ENCODE peak calls at places on chromosomes 1 and 21, in nine cellular contexts. One of them, this sample, is unnamed.

GRCh38 chr1:23899070-23899469 is 14.1 kb downstream of the CNR2 start:
- DNase-seq in GM12865: peak; percentile 71
- DNase-seq in endothelial cell: no peak
- DNase-seq in heart right ventricle: no peak
- DNase-seq in uterus: no peak
- DNase-seq in upper lobe of right lung: no peak
- DNase-seq in AG04450: no peak
- DNase-seq in right lobe of liver: no peak
- DNase-seq in thyroid gland: no peak
- DNase-seq in this sample: no peak

GRCh38 chr1:221392453-221392852 is 349.4 kb downstream of the DUSP10 start:
- DNase-seq in upper lobe of right lung: no peak
- DNase-seq in endothelial cell: no peak
- DNase-seq in right lobe of liver: no peak
- DNase-seq in heart right ventricle: no peak
- DNase-seq in AG04450: peak; percentile 58
- DNase-seq in GM12865: no peak
- DNase-seq in thyroid gland: peak; percentile 26
- DNase-seq in uterus: no peak
- DNase-seq in this sample: peak; percentile 23

GRCh38 chr1:232962761-232963357 is 12.4 kb downstream of the NTPCR start:
- DNase-seq in upper lobe of right lung: no peak
- DNase-seq in endothelial cell: no peak
- DNase-seq in right lobe of liver: no peak
- DNase-seq in thyroid gland: no peak
- DNase-seq in uterus: no peak
- DNase-seq in heart right ventricle: no peak
- DNase-seq in AG04450: no peak
- DNase-seq in GM12865: no peak
- DNase-seq in this sample: no peak

GRCh38 chr1:24155011-24155782 is 12.3 kb upstream of the IL22RA1 start:
- DNase-seq in AG04450: no peak
- DNase-seq in endothelial cell: peak; percentile 39
- DNase-seq in uterus: no peak
- DNase-seq in right lobe of liver: peak; percentile 66
- DNase-seq in thyroid gland: peak; percentile 92
- DNase-seq in upper lobe of right lung: no peak
- DNase-seq in heart right ventricle: no peak
- DNase-seq in GM12865: peak; percentile 64
- DNase-seq in this sample: peak; percentile 83

GRCh38 chr21:36700961-36701911 is 2.3 kb downstream of the SIM2 start:
- DNase-seq in thyroid gland: no peak
- DNase-seq in heart right ventricle: no peak
- DNase-seq in uterus: no peak
- DNase-seq in endothelial cell: peak; percentile 45
- DNase-seq in upper lobe of right lung: peak; percentile 61
- DNase-seq in AG04450: no peak
- DNase-seq in right lobe of liver: no peak
- DNase-seq in GM12865: no peak
- DNase-seq in this sample: no peak

GRCh38 chr1:74953622-74954021 is 180.6 kb upstream of the LHX8 start:
- DNase-seq in right lobe of liver: no peak
- DNase-seq in GM12865: no peak
- DNase-seq in heart right ventricle: no peak
- DNase-seq in upper lobe of right lung: no peak
- DNase-seq in endothelial cell: no peak
- DNase-seq in uterus: no peak
- DNase-seq in thyroid gland: no peak
- DNase-seq in AG04450: no peak
- DNase-seq in this sample: no peak

GRCh38 chr1:31705080-31705866 is 1.5 kb upstream of the COL16A1 start:
- DNase-seq in GM12865: peak; percentile 70
- DNase-seq in AG04450: no peak
- DNase-seq in heart right ventricle: peak; percentile 56
- DNase-seq in upper lobe of right lung: no peak
- DNase-seq in right lobe of liver: peak; percentile 65
- DNase-seq in thyroid gland: peak; percentile 28
- DNase-seq in endothelial cell: peak; percentile 28
- DNase-seq in uterus: peak; percentile 71
- DNase-seq in this sample: peak; percentile 33

GRCh38 chr21:16072692-16073091 is 342.9 kb downstream of the USP25 start:
- DNase-seq in thyroid gland: no peak
- DNase-seq in upper lobe of right lung: no peak
- DNase-seq in GM12865: no peak
- DNase-seq in AG04450: peak; percentile 68
- DNase-seq in right lobe of liver: no peak
- DNase-seq in heart right ventricle: no peak
- DNase-seq in uterus: peak; percentile 48
- DNase-seq in endothelial cell: no peak
- DNase-seq in this sample: no peak

GRCh38 chr1:211797994-211798393 is 32.6 kb downstream of the LPGAT1 start:
- DNase-seq in heart right ventricle: no peak
- DNase-seq in endothelial cell: no peak
- DNase-seq in AG04450: no peak
- DNase-seq in GM12865: no peak
- DNase-seq in thyroid gland: no peak
- DNase-seq in upper lobe of right lung: no peak
- DNase-seq in right lobe of liver: no peak
- DNase-seq in uterus: no peak
- DNase-seq in this sample: no peak

GRCh38 chr1:41417746-41418145 is 56.5 kb downstream of the FOXO6 start:
- DNase-seq in endothelial cell: no peak
- DNase-seq in upper lobe of right lung: no peak
- DNase-seq in GM12865: no peak
- DNase-seq in AG04450: no peak
- DNase-seq in thyroid gland: no peak
- DNase-seq in uterus: no peak
- DNase-seq in right lobe of liver: no peak
- DNase-seq in heart right ventricle: no peak
- DNase-seq in this sample: no peak

GRCh38 chr1:41419584-41420295 is 58.5 kb downstream of the FOXO6 start:
- DNase-seq in heart right ventricle: no peak
- DNase-seq in right lobe of liver: no peak
- DNase-seq in upper lobe of right lung: no peak
- DNase-seq in uterus: no peak
- DNase-seq in GM12865: no peak
- DNase-seq in endothelial cell: no peak
- DNase-seq in AG04450: no peak
- DNase-seq in thyroid gland: no peak
- DNase-seq in this sample: no peak

GRCh38 chr1:41420351-41420750 is 59.1 kb downstream of the FOXO6 start:
- DNase-seq in uterus: no peak
- DNase-seq in GM12865: no peak
- DNase-seq in heart right ventricle: no peak
- DNase-seq in endothelial cell: no peak
- DNase-seq in thyroid gland: no peak
- DNase-seq in AG04450: no peak
- DNase-seq in upper lobe of right lung: no peak
- DNase-seq in right lobe of liver: no peak
- DNase-seq in this sample: no peak

GRCh38 chr1:41417335-41417682 is 56.1 kb downstream of the FOXO6 start:
- DNase-seq in thyroid gland: no peak
- DNase-seq in uterus: no peak
- DNase-seq in endothelial cell: no peak
- DNase-seq in AG04450: no peak
- DNase-seq in upper lobe of right lung: no peak
- DNase-seq in heart right ventricle: no peak
- DNase-seq in right lobe of liver: no peak
- DNase-seq in GM12865: no peak
- DNase-seq in this sample: no peak

GRCh38 chr1:41418868-41419583 is 57.8 kb downstream of the FOXO6 start:
- DNase-seq in right lobe of liver: no peak
- DNase-seq in heart right ventricle: peak; percentile 80
- DNase-seq in upper lobe of right lung: peak; percentile 84
- DNase-seq in AG04450: peak; percentile 65
- DNase-seq in GM12865: no peak
- DNase-seq in thyroid gland: peak; percentile 33
- DNase-seq in endothelial cell: no peak
- DNase-seq in uterus: peak; percentile 60
- DNase-seq in this sample: peak; percentile 93
- TF ChIP-seq CTCF in right lobe of liver: no peak
- TF ChIP-seq CTCF in heart right ventricle: peak; percentile 34
- TF ChIP-seq CTCF in upper lobe of right lung: no peak
- TF ChIP-seq CTCF in AG04450: no peak
- TF ChIP-seq CTCF in GM12865: no peak
- TF ChIP-seq CTCF in thyroid gland: no peak
- TF ChIP-seq CTCF in endothelial cell: no peak
- TF ChIP-seq CTCF in uterus: peak; percentile 6
- TF ChIP-seq CTCF in this sample: no peak

DNA sequence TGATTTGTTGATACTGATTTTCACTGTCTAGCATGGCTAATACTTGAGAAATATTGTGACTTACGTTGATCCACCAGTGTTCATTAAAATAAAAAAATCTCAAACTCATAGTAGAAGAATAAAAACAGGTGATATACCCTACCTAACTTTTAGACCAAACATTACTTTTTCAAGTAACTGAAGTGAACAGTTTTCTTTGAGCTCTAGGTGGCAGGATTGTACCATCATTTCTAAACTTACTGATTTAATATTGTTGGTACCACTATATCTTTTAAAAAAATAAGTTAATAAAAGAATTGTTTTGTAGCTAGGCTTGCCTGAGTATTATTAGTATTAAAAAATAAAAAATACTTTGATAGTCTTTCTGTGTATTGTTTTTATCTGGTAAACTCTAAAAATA is 21.5 kb downstream of the CDC73 start:
- DNase-seq in GM12865: no peak
- DNase-seq in thyroid gland: no peak
- DNase-seq in right lobe of liver: no peak
- DNase-seq in endothelial cell: no peak
- DNase-seq in uterus: no peak
- DNase-seq in AG04450: no peak
- DNase-seq in heart right ventricle: no peak
- DNase-seq in upper lobe of right lung: no peak
- DNase-seq in this sample: no peak
- TF ChIP-seq CTCF in GM12865: no peak
- TF ChIP-seq CTCF in thyroid gland: no peak
- TF ChIP-seq CTCF in right lobe of liver: peak; percentile 17
- TF ChIP-seq CTCF in endothelial cell: peak; percentile 24
- TF ChIP-seq CTCF in uterus: no peak
- TF ChIP-seq CTCF in AG04450: peak; percentile 38
- TF ChIP-seq CTCF in heart right ventricle: peak; percentile 45
- TF ChIP-seq CTCF in upper lobe of right lung: peak; percentile 44
- TF ChIP-seq CTCF in this sample: peak; percentile 26

DNA sequence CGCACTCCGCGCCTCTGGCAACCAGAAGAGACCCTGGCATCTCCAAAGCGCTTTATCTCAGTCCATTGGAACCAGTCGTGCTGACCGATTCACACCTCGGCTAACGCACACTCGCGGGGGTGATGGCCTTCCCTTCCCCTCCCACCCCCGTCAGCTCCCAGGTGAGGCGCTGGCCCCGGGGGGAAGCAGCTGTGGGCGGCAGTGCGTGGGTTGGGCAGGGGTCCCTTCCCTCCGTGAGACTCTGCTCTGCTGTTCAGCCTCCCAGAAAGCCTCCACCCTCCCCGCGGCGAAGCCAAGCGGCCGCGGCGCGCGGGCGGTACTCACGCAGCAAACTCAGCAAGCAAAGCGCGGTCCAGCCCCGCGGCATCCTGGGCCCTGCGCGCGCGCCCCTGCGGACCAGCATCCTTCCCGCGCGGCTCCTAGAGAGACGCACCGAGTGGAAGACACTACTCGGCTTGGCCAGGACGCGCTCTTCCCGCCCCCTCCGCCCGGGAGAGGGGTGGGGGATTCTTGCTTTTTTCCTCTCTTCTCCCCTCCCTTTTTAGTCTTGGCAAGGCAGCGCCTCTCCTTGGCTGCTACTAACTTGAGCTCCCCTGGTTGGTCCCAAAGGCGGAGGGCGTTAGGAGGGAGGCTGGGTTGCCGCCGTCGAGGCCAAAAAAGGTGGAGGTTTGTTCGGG is at the start of gene CD34:
- DNase-seq in AG04450: no peak
- DNase-seq in upper lobe of right lung: no peak
- DNase-seq in endothelial cell: peak; percentile 59
- DNase-seq in right lobe of liver: no peak
- DNase-seq in thyroid gland: no peak
- DNase-seq in GM12865: no peak
- DNase-seq in uterus: peak; percentile 80
- DNase-seq in heart right ventricle: peak; percentile 78
- DNase-seq in this sample: peak; percentile 20
- TF ChIP-seq CTCF in AG04450: no peak
- TF ChIP-seq CTCF in upper lobe of right lung: no peak
- TF ChIP-seq CTCF in endothelial cell: no peak
- TF ChIP-seq CTCF in right lobe of liver: no peak
- TF ChIP-seq CTCF in thyroid gland: no peak
- TF ChIP-seq CTCF in GM12865: no peak
- TF ChIP-seq CTCF in uterus: no peak
- TF ChIP-seq CTCF in heart right ventricle: no peak
- TF ChIP-seq CTCF in this sample: no peak

GRCh38 chr1:32758795-32759430 is 56.3 kb upstream of the SYNC start:
- DNase-seq in endothelial cell: no peak
- DNase-seq in right lobe of liver: no peak
- DNase-seq in upper lobe of right lung: no peak
- DNase-seq in heart right ventricle: no peak
- DNase-seq in thyroid gland: no peak
- DNase-seq in GM12865: no peak
- DNase-seq in AG04450: no peak
- DNase-seq in uterus: no peak
- DNase-seq in this sample: no peak

GRCh38 chr1:32761253-32761877 is 55.8 kb downstream of the YARS1 start:
- DNase-seq in upper lobe of right lung: peak; percentile 80
- DNase-seq in heart right ventricle: no peak
- DNase-seq in endothelial cell: no peak
- DNase-seq in GM12865: peak; percentile 55
- DNase-seq in thyroid gland: peak; percentile 81
- DNase-seq in uterus: peak; percentile 64
- DNase-seq in AG04450: no peak
- DNase-seq in right lobe of liver: peak; percentile 77
- DNase-seq in this sample: peak; percentile 94

GRCh38 chr1:32759521-32759980 is 57.0 kb upstream of the SYNC start:
- DNase-seq in endothelial cell: no peak
- DNase-seq in upper lobe of right lung: peak; percentile 84
- DNase-seq in GM12865: no peak
- DNase-seq in AG04450: no peak
- DNase-seq in uterus: no peak
- DNase-seq in right lobe of liver: no peak
- DNase-seq in heart right ventricle: no peak
- DNase-seq in thyroid gland: peak; percentile 76
- DNase-seq in this sample: peak; percentile 90

GRCh38 chr1:32758177-32758794 is 55.7 kb upstream of the SYNC start:
- DNase-seq in uterus: no peak
- DNase-seq in right lobe of liver: no peak
- DNase-seq in AG04450: no peak
- DNase-seq in thyroid gland: no peak
- DNase-seq in endothelial cell: no peak
- DNase-seq in upper lobe of right lung: no peak
- DNase-seq in heart right ventricle: no peak
- DNase-seq in GM12865: no peak
- DNase-seq in this sample: no peak

DNA sequence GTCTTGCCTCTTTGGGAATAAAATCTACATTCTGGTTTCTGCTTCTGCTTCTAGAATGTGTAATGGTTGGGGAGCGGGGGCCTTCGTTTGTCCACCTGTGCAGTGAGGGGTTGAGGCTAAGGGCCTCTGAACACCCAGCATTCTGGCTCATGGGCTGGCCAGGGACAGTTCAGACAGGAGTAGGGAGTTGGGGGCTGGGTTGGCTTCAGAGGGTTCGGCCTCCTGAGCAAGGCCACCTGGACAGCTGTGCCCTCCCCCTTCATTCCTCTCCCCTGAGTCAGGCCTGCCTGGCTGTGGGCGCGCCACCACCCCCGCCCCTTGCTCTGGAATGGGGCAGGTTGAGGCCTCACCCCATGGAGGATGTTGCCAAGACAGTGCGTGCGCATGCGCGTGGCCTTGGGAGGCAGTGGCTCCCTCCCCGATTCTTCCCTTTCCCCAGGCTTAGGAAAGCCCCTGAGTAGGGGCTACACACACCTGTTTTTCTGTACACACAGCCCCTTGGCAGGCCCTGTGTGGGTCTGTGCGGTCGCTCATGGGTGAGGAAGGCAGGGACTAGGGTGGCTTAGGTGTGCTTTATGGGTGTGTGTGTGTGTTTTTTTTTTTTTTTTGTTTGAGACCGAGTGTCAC is 57.0 kb downstream of the YARS1 start:
- DNase-seq in AG04450: no peak
- DNase-seq in heart right ventricle: no peak
- DNase-seq in GM12865: no peak
- DNase-seq in uterus: peak; percentile 74
- DNase-seq in right lobe of liver: peak; percentile 87
- DNase-seq in upper lobe of right lung: peak; percentile 97
- DNase-seq in thyroid gland: peak; percentile 99
- DNase-seq in endothelial cell: no peak
- DNase-seq in this sample: peak; percentile 99
- TF ChIP-seq CTCF in AG04450: no peak
- TF ChIP-seq CTCF in heart right ventricle: no peak
- TF ChIP-seq CTCF in GM12865: no peak
- TF ChIP-seq CTCF in uterus: no peak
- TF ChIP-seq CTCF in right lobe of liver: no peak
- TF ChIP-seq CTCF in upper lobe of right lung: no peak
- TF ChIP-seq CTCF in thyroid gland: no peak
- TF ChIP-seq CTCF in endothelial cell: no peak
- TF ChIP-seq CTCF in this sample: no peak